ENCODE peak calls at places on chromosomes 3 and 15, in four cellular contexts. V is H9, X is IMR-90, U is mesendoderm. E is an unnamed sample.

GRCh38 chr15:80693682-80694623 is 1.2 kb upstream of the ABHD17C start:
- DNase-seq in X (peak), U (no peak), V (no peak), E (no peak)

GRCh38 chr3:24271228-24271627 is 223.4 kb downstream of the THRB start:
- DNase-seq in V (no peak), X (no peak), U (no peak), E (no peak)

GRCh38 chr3:39021029-39021428 is 30.7 kb downstream of the SCN11A start:
- DNase-seq in U (no peak), V (no peak), X (no peak), E (no peak)

GRCh38 chr3:85821130-85821756 is 862.5 kb downstream of the CADM2 start:
- DNase-seq in V (peak), X (no peak), U (peak), E (peak)

GRCh38 chr3:38960953-38961622 is 90.7 kb downstream of the SCN11A start:
- DNase-seq in X (peak), V (peak), U (peak), E (peak)

GRCh38 chr3:78459751-78460150 is 1308.0 kb downstream of the ROBO1 start:
- DNase-seq in U (no peak), X (no peak), V (no peak), E (no peak)

GRCh38 chr3:178750639-178751038 is 214.4 kb downstream of the KCNMB2 start:
- DNase-seq in X (no peak), V (no peak), U (no peak), E (no peak)

GRCh38 chr3:152835311-152836102 is 576 bp downstream of the P2RY1 start:
- DNase-seq in X (peak), V (peak), U (peak), E (peak)

GRCh38 chr15:59299919-59300617 is 72.6 kb downstream of the MYO1E start:
- DNase-seq in V (no peak), U (no peak), X (peak), E (no peak)

GRCh38 chr3:110301781-110302180 is 769.8 kb upstream of the NECTIN3 start:
- DNase-seq in U (no peak), X (no peak), V (no peak), E (no peak)

GRCh38 chr15:42371125-42371524 is 11.8 kb downstream of the CAPN3 start:
- DNase-seq in V (no peak), X (peak), U (no peak), E (no peak)

GRCh38 chr3:129606522-129607390 is at the start of gene PLXND1:
- DNase-seq in V (peak), U (peak), X (peak), E (no peak)

GRCh38 chr3:187291001-187291511 is 481 bp downstream of the MASP1 start:
- DNase-seq in V (peak), X (peak), U (no peak), E (no peak)

GRCh38 chr3:153028336-153028735 is 133.7 kb upstream of the RAP2B start:
- DNase-seq in U (no peak), V (no peak), X (peak), E (no peak)

GRCh38 chr3:112649478-112649735 is 8.5 kb upstream of the CCDC80 start:
- DNase-seq in V (no peak), X (peak), U (no peak), E (no peak)

GRCh38 chr3:149657458-149657795 is 398 bp downstream of the WWTR1 start:
- DNase-seq in X (peak), U (peak), V (no peak), E (no peak)

GRCh38 chr3:180048840-180049239 is 12.1 kb upstream of the PEX5L start:
- DNase-seq in U (no peak), X (peak), V (no peak), E (no peak)

GRCh38 chr3:171974986-171975837 is 64.2 kb upstream of the FNDC3B start:
- DNase-seq in U (peak), V (no peak), X (peak), E (no peak)

GRCh38 chr15:74565381-74566085 is 24.5 kb downstream of the ARID3B start:
- DNase-seq in U (no peak), V (no peak), X (no peak), E (no peak)

GRCh38 chr3:156349978-156350377 is 204.9 kb downstream of the SSR3 start:
- DNase-seq in X (no peak), U (no peak), V (no peak), E (no peak)

GRCh38 chr3:148866261-148866660 is 1.2 kb downstream of the CPA3 start:
- DNase-seq in V (no peak), X (peak), U (peak), E (no peak)

GRCh38 chr3:98784666-98785600 is 21.8 kb downstream of the ST3GAL6 start:
- DNase-seq in V (no peak), U (peak), X (peak), E (no peak)

GRCh38 chr3:39505866-39506738 is 38.6 kb downstream of the MOBP start:
- DNase-seq in X (peak), U (peak), V (no peak), E (no peak)

GRCh38 chr15:74301583-74302374 is 65.7 kb downstream of the CCDC33 start:
- DNase-seq in V (no peak), U (no peak), X (no peak), E (no peak)

GRCh38 chr15:31338879-31339557 is 12.4 kb downstream of the KLF13 start:
- DNase-seq in U (peak), X (peak), V (peak), E (no peak)

GRCh38 chr3:78277793-78278192 is 1237.9 kb downstream of the ROBO2 start:
- DNase-seq in U (no peak), V (no peak), X (no peak), E (no peak)

GRCh38 chr15:41417418-41417811 is 520 bp downstream of the RTF1 start:
- DNase-seq in V (peak), U (peak), X (peak), E (no peak)

GRCh38 chr3:17910922-17911321 is 168.5 kb upstream of the TBC1D5 start:
- DNase-seq in X (no peak), V (no peak), U (no peak), E (no peak)

GRCh38 chr15:76576526-76577279 is 240.1 kb downstream of the ISL2 start:
- DNase-seq in V (no peak), U (peak), X (peak), E (no peak)

GRCh38 chr3:108006077-108006675 is 84.7 kb downstream of the CD47 start:
- DNase-seq in U (no peak), X (no peak), V (no peak), E (no peak)

GRCh38 chr3:178155521-178155920 is 380.7 kb upstream of the KCNMB2 start:
- DNase-seq in X (no peak), V (no peak), U (peak), E (no peak)

GRCh38 chr3:136984837-136985236 is 27.1 kb downstream of the IL20RB start:
- DNase-seq in V (no peak), X (peak), U (peak), E (no peak)

GRCh38 chr3:38577089-38578080 is 72.1 kb downstream of the SCN5A start:
- DNase-seq in U (no peak), V (peak), X (no peak), E (no peak)

GRCh38 chr3:12308517-12308916 is 19.6 kb downstream of the PPARG start:
- DNase-seq in X (peak), V (no peak), U (no peak), E (no peak)

DNA sequence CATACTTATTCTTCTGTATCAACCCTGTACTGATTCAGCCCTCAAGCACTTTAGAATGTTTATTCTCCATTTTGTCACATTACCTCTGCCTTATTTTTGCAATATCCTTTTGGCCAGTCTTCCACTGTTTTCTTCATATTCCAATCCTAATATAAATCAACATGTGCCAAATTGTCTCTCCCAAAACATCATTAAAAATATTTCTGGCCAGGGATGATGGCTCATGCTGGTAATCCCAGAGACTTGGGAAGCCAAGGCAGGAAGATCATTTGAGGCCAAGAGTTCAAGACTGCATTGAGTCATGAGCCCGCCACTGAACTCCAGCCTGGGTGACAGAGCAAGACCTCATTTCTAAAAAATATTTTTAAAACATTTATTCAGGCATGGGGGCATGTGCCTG is 641.4 kb upstream of the CBLB start:
- DNase-seq in U (no peak), X (no peak), V (no peak), E (no peak)
- H2BK15ac ChIP-seq in U (no peak), X (no peak), V (no peak), E (no peak)

DNA sequence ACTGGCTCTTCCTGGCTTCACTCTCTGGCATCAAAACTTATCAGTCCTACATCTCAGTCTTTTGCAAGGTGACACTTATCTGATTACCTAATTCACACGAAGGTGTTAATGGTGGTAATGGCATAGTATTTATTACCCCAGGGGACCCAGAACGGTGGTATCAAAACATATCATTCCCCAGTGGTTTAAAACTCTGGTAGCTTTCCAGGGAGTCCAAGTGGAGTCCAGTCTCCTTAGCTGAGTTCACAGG is 41.3 kb downstream of the SMAD3 start:
- DNase-seq in U (peak), X (no peak), V (no peak), E (no peak)
- H2BK15ac ChIP-seq in U (no peak), X (peak), V (no peak), E (no peak)

GRCh38 chr3:37319784-37320183 is 145.4 kb upstream of the LRRFIP2 start:
- DNase-seq in V (no peak), X (no peak), U (no peak), E (no peak)

GRCh38 chr3:37321863-37322262 is 147.5 kb upstream of the LRRFIP2 start:
- DNase-seq in V (no peak), X (no peak), U (no peak), E (no peak)

GRCh38 chr3:37321260-37321852 is 147.0 kb upstream of the LRRFIP2 start:
- DNase-seq in V (no peak), X (no peak), U (no peak), E (no peak)

GRCh38 chr3:37324752-37325407 is 150.5 kb upstream of the LRRFIP2 start:
- DNase-seq in V (no peak), U (no peak), X (peak), E (no peak)

GRCh38 chr3:37320276-37320675 is 145.9 kb upstream of the LRRFIP2 start:
- DNase-seq in V (no peak), U (no peak), X (no peak), E (no peak)
- H2BK15ac ChIP-seq in V (no peak), U (no peak), X (no peak), E (no peak)

DNA sequence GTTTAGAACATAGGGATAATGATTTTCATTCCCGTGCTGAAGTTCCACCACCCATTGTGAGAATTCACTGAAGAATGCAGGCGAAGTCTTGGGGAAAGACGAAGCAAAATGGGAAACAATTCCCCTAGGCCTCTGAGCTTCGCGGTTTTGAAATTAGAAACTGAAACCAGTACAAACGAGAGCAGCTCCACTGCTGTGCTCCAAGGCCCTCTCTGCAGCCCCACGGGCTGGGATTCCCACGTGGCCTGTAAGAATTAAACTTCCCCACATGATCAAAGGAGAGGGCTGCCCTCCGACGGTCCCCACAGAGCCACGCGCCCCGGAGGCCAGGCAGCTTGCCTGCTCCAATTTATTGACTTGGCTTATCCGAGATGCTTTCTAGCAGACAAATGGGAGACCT is 143.9 kb downstream of the GREM1 start:
- DNase-seq in V (peak), U (peak), X (peak), E (peak)
- H2BK15ac ChIP-seq in V (peak), U (peak), X (peak), E (no peak)

DNA sequence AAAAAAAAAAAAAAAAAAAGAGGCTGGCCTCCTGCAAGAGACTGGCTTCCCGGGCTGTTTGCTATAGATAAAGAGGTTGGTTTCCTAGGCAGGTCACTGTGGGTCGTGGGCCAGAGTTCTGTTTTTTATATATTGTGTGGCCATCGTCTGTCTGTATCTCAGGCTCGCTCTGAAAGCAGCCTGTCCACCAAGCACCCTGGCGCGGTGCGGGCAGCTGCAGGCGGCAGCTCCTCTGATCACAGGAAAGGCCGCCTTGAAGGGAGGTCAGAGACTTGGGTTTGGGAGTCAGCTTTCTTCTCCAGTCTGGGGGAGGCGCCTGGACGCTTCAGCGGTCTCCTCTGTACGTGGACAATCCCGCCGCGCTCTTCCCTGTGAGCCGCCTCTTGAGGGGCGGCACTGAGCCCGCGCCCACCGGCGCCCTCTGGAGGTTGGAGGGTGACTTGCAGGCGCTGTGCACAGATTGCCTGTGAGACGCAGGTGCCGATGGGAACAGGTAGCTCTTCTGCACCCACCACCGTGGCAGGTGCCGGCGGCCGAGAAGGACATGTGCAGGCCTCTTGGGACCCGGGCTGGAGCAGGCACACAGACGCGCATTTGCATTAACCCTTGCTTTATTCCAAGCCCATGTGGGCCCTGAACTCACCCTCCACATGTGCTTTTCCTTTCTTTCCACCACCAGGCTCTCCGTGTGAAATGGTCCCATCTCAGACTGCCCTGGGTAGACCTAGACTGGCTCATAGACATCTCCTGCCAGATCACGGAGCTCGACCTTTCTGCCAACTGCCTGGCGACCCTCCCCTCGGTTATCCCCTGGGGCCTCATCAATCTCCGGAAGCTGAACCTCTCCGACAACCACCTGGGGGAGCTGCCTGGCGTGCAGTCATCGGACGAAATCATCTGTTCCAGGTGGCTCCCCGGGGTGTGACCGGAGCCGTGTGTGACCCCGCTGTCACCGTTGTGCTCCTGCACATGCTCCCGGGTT is 89.3 kb downstream of the LRRK1 start:
- DNase-seq in X (peak), U (peak), V (peak), E (peak)
- H2BK15ac ChIP-seq in X (no peak), U (no peak), V (no peak), E (no peak)

DNA sequence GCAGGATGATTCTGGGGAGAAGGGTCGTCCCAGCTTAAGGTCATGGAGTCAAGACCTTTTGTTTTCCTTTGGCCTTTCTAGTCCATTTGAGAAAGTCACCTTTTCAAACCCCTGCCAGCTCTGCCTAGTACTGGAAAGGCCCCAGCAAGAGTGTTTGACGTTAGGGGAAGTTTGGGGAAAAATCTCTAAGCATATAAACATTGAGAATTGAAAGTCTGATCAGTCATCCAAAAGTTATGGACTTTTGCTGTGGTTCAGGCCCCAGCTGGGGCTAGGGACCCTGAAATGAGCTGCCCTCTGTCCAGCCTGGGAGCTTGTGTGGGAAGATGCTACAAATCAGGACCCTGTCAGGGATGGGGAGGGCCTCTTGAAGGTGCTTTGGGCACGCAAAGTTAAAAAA is 21.6 kb downstream of the SLC6A6 start:
- DNase-seq in X (peak), U (no peak), V (no peak), E (no peak)
- H2BK15ac ChIP-seq in X (no peak), U (no peak), V (no peak), E (no peak)

DNA sequence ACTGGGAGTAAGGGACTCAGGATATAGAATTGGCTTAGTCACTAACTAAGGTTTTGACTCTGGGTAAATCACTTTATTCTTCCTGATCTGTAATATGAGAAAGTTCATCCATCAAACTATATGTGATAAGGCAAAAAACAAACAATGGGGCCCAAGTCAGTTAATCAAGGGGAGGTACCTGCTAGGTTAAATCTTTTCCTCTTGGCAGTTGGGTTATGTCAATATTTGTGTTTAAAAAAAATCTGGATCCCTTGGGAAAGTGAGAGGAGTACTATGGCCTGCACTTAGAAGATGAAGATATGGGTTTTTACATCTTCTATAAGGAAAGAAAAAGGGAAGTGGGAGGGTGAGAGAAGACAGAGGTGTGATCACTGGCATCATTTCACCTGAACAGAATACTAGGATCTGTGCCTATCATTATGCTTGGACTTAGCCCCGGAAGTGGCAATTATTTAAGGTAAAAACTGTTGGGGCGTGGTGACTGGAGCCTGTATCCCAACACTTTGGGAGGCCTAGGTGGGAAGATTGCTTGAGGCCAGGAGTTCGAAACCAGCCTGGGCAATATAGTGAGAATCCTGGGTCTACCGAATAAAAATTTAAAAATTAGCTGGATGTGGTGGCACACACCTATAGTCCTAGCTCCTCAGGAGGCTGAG is 2.8 kb upstream of the SLC28A2 start:
- DNase-seq in X (no peak), U (no peak), V (no peak), E (no peak)
- H2BK15ac ChIP-seq in X (no peak), U (no peak), V (no peak), E (no peak)

GRCh38 chr3:61560452-61561373 is 658 bp upstream of the PTPRG start:
- DNase-seq in U (peak), X (peak), V (peak), E (peak)
- H2BK15ac ChIP-seq in U (no peak), X (peak), V (no peak), E (no peak)

GRCh38 chr3:199815-200214 is 3.3 kb downstream of the CHL1 start:
- DNase-seq in X (no peak), U (no peak), V (no peak), E (no peak)

GRCh38 chr3:197891-198491 is 1.4 kb downstream of the CHL1 start:
- DNase-seq in V (peak), X (no peak), U (peak), E (peak)

GRCh38 chr3:195662-196061 is 901 bp upstream of the CHL1 start:
- DNase-seq in V (no peak), U (peak), X (no peak), E (no peak)

GRCh38 chr3:196322-197153 is at the start of gene CHL1:
- DNase-seq in V (peak), U (peak), X (no peak), E (peak)

DNA sequence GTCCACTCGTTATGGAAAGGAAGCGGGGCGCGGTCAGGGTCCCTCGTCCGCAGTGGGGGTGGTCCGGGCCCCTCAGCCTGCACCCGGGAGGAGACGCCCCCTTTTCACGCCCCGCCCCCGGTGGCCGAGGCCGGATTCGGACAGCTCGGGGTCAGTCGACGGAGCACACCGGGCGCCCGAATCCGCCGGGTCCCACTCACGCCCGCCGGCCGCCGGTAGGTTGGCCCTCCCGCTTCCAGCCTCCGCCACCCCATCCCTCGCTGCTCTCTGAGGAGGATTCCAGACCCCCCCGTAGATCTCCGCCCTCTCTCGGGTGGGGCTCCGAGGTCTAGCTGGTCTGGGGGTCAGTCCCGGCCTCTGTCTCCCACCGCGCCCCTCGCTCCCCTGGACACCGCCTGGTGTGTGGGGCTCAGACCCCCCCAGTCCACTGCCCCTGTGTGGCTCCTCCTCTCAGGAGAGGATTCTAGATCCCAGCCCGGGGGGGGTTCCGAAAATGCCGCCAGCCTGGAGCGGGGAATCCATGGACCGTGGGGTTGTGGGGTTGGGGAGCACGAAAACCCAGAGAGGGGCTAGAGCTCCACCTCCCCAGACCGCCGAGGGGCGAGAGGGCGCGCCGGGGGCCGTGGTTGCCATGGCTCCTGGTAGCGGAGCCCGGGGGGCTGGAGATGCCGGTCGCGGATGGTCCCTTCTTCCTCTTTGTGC is 742 bp downstream of the CHL1 start:
- DNase-seq in U (peak), V (peak), X (no peak), E (peak)
- H2BK15ac ChIP-seq in U (no peak), V (no peak), X (no peak), E (peak)